ENCODE peak calls at places on chromosomes 16 and 17, in five cellular contexts. One of them, this sample, is unnamed.

GRCh38 chr17:351436-351713 is 1.2 kb downstream of the RPH3AL start:
- DNase-seq in lung: no peak
- DNase-seq in stomach: no peak
- DNase-seq in cardiac muscle cell: no peak
- DNase-seq in left lung: no peak
- DNase-seq in this sample: no peak

GRCh38 chr16:9206156-9206555 is 114.7 kb downstream of the HAPSTR1 start:
- DNase-seq in lung: no peak
- DNase-seq in stomach: no peak
- DNase-seq in cardiac muscle cell: no peak
- DNase-seq in left lung: no peak
- DNase-seq in this sample: no peak

GRCh38 chr17:64328036-64328874 is 62.4 kb downstream of the PECAM1 start:
- DNase-seq in lung: no peak
- DNase-seq in stomach: no peak
- DNase-seq in cardiac muscle cell: peak; percentile 43
- DNase-seq in left lung: no peak
- DNase-seq in this sample: no peak

GRCh38 chr16:27679899-27680298 is 130.0 kb downstream of the KATNIP start:
- DNase-seq in lung: no peak
- DNase-seq in stomach: no peak
- DNase-seq in cardiac muscle cell: no peak
- DNase-seq in left lung: no peak
- DNase-seq in this sample: no peak

GRCh38 chr17:66200685-66201092 is 8.8 kb upstream of the CEP112 start:
- DNase-seq in lung: peak; percentile 34
- DNase-seq in stomach: peak; percentile 59
- DNase-seq in cardiac muscle cell: peak; percentile 85
- DNase-seq in left lung: no peak
- DNase-seq in this sample: no peak

GRCh38 chr17:34146440-34147043 is 108.5 kb upstream of the CCL2 start:
- DNase-seq in lung: peak; percentile 48
- DNase-seq in stomach: peak; percentile 74
- DNase-seq in cardiac muscle cell: no peak
- DNase-seq in left lung: peak; percentile 80
- DNase-seq in this sample: no peak

GRCh38 chr16:79418588-79418987 is 181.9 kb downstream of the MAF start:
- DNase-seq in lung: no peak
- DNase-seq in stomach: no peak
- DNase-seq in cardiac muscle cell: no peak
- DNase-seq in left lung: no peak
- DNase-seq in this sample: no peak

GRCh38 chr17:70169707-70170597 is 620 bp downstream of the KCNJ2 start:
- DNase-seq in lung: no peak
- DNase-seq in stomach: no peak
- DNase-seq in cardiac muscle cell: peak; percentile 55
- DNase-seq in left lung: no peak
- DNase-seq in this sample: peak; percentile 64

GRCh38 chr16:82699711-82700495 is 73.1 kb downstream of the CDH13 start:
- DNase-seq in lung: no peak
- DNase-seq in stomach: no peak
- DNase-seq in cardiac muscle cell: peak; percentile 94
- DNase-seq in left lung: no peak
- DNase-seq in this sample: no peak

GRCh38 chr17:76537578-76538280 is at the start of gene CYGB:
- DNase-seq in lung: no peak
- DNase-seq in stomach: no peak
- DNase-seq in cardiac muscle cell: peak; percentile 77
- DNase-seq in left lung: peak; percentile 80
- DNase-seq in this sample: no peak

GRCh38 chr17:76539631-76540271 is at the start of gene PRCD:
- DNase-seq in lung: no peak
- DNase-seq in stomach: no peak
- DNase-seq in cardiac muscle cell: no peak
- DNase-seq in left lung: no peak
- DNase-seq in this sample: no peak

GRCh38 chr17:76540381-76541300 is 797 bp downstream of the PRCD start:
- DNase-seq in lung: peak; percentile 94
- DNase-seq in stomach: peak; percentile 92
- DNase-seq in cardiac muscle cell: peak; percentile 97
- DNase-seq in left lung: peak; percentile 93
- DNase-seq in this sample: peak; percentile 98

GRCh38 chr17:76538281-76538931 is 897 bp upstream of the CYGB start:
- DNase-seq in lung: no peak
- DNase-seq in stomach: no peak
- DNase-seq in cardiac muscle cell: no peak
- DNase-seq in left lung: peak; percentile 72
- DNase-seq in this sample: no peak

DNA sequence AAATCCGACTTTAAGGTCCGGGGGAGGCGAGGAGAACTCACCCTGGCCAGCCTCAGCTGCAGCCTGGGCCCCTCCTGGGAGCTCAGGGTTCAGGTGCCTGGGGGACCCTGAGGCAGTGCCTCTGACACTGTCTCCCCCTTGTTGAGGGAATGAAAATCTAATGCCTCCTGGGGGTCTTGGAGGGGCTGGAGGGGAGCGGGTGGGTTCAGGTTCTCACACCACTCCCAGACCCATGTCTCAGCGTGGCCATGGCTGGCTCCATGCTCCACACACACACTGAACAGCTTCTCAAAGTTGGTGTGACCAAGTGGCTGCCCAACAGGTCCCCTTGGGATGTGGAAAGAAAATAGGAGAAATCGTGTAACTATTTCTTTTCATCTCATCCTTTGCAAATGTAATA is 903 bp upstream of the PRCD start:
- DNase-seq in lung: no peak
- DNase-seq in stomach: no peak
- DNase-seq in cardiac muscle cell: no peak
- DNase-seq in left lung: no peak
- DNase-seq in this sample: no peak
- H3K4me3 ChIP-seq in lung: no peak overlapping the region
- H3K4me3 ChIP-seq in stomach: peak overlapping the region; percentile 40
- H3K4me3 ChIP-seq in cardiac muscle cell: no peak overlapping the region
- H3K4me3 ChIP-seq in left lung: no peak overlapping the region
- H3K4me3 ChIP-seq in this sample: no peak overlapping the region

DNA sequence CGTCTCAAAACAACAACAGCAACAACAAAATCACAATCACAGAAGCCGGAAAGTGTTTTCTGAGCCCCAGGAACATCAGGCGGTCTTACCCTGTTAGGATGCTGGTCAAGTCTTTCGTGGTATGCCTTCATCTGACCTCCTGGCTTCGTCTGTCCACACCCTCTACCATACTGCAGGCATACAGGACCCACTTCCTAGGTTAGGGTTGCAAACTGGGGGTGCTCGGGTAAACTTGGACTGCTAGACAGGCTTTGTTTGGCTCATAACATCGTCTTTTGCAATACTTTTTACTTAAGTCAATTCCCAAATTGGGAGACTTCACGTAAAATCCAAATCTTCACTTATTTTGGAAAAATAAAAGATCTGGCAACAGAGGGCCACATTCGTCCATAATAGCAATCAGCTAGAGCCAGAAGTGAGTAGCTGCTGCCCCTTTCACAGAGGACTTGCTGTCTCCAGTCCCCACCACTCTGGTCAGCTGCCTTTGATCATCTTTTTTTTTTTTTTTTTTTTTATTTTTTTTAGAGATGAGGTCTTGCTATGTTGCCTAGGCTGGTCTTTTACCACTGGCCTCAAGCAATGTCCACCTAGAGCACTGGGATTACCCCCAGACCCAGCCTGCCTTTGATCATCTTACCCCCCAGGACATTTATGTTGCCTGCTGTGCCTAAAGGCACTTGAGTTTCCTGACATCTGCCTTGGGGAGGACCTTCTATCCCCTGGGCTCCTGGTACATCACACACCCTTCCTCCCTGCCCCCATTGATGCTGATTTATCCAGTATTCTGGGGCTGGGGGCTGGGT is 30.1 kb downstream of the CHD9 start:
- DNase-seq in lung: no peak
- DNase-seq in stomach: no peak
- DNase-seq in cardiac muscle cell: peak; percentile 22
- DNase-seq in left lung: no peak
- DNase-seq in this sample: no peak
- H3K4me1 ChIP-seq in lung: peaks cover 11% of the 10 kb centered on the region
- H3K4me1 ChIP-seq in stomach: peaks cover 43% of the 10 kb centered on the region
- H3K4me1 ChIP-seq in cardiac muscle cell: peaks cover 4% of the 10 kb centered on the region
- H3K4me1 ChIP-seq in left lung: peaks cover 60% of the 10 kb centered on the region
- H3K4me1 ChIP-seq in this sample: peaks cover 81% of the 10 kb centered on the region

GRCh38 chr17:42984486-42984885 is 4.1 kb downstream of the RUNDC1 start:
- DNase-seq in lung: no peak
- DNase-seq in stomach: no peak
- DNase-seq in cardiac muscle cell: peak; percentile 55
- DNase-seq in left lung: no peak
- DNase-seq in this sample: no peak
- H3K27ac ChIP-seq in lung: no peak overlapping the region
- H3K27ac ChIP-seq in stomach: peak overlapping the region; percentile 82
- H3K27ac ChIP-seq in cardiac muscle cell: no peak overlapping the region
- H3K27ac ChIP-seq in left lung: peak overlapping the region; percentile 86
- H3K27ac ChIP-seq in this sample: no peak overlapping the region

DNA sequence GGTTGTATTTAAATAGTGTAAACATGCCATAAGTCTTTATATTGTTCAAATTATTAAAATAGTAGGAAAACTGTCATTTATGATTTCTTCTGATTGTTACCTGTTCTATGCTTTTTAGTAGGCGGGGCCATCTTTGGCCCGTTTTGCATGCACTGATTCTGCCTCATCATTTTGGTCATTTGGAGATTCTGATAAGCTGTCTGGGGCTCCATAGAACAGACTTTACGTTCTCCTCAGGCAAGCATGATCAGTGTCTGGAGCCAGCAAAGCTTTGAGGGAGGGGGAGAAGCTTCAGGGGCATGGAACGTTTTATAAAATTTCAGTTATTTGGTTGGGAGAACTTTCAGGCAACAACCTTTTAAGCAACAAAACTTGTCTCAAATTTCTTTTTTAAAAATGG is 8.8 kb downstream of the NDEL1 start:
- DNase-seq in lung: no peak
- DNase-seq in stomach: no peak
- DNase-seq in cardiac muscle cell: no peak
- DNase-seq in left lung: no peak
- DNase-seq in this sample: no peak
- H3K4me3 ChIP-seq in lung: no peak overlapping the region
- H3K4me3 ChIP-seq in stomach: no peak overlapping the region
- H3K4me3 ChIP-seq in cardiac muscle cell: no peak overlapping the region
- H3K4me3 ChIP-seq in left lung: no peak overlapping the region
- H3K4me3 ChIP-seq in this sample: no peak overlapping the region

DNA sequence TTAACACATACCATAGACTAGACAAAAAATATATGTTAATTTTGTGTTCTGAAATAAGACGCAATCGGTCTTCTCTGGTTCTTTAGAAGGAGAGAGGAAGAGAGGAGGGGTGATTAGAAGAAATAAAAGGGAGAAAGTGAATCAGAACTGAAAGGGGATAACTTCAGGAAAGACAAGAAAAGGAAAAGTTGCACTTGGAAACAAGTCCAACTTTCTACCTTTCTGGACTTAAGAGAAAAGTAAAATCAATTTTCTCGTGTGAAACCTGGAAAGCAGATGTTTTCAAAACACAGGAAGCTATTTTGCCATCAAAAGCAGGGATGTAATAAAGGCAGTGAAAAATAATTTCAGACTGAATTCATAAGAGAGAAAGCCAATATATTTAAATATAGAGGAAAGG is 11.9 kb upstream of the ZFHX3 start:
- DNase-seq in lung: no peak
- DNase-seq in stomach: no peak
- DNase-seq in cardiac muscle cell: no peak
- DNase-seq in left lung: no peak
- DNase-seq in this sample: no peak
- H3K4me1 ChIP-seq in lung: peaks cover 4% of the 10 kb centered on the region
- H3K4me1 ChIP-seq in stomach: peaks cover 44% of the 10 kb centered on the region
- H3K4me1 ChIP-seq in cardiac muscle cell: peaks cover 33% of the 10 kb centered on the region
- H3K4me1 ChIP-seq in left lung: peaks cover 47% of the 10 kb centered on the region
- H3K4me1 ChIP-seq in this sample: peaks cover 48% of the 10 kb centered on the region

DNA sequence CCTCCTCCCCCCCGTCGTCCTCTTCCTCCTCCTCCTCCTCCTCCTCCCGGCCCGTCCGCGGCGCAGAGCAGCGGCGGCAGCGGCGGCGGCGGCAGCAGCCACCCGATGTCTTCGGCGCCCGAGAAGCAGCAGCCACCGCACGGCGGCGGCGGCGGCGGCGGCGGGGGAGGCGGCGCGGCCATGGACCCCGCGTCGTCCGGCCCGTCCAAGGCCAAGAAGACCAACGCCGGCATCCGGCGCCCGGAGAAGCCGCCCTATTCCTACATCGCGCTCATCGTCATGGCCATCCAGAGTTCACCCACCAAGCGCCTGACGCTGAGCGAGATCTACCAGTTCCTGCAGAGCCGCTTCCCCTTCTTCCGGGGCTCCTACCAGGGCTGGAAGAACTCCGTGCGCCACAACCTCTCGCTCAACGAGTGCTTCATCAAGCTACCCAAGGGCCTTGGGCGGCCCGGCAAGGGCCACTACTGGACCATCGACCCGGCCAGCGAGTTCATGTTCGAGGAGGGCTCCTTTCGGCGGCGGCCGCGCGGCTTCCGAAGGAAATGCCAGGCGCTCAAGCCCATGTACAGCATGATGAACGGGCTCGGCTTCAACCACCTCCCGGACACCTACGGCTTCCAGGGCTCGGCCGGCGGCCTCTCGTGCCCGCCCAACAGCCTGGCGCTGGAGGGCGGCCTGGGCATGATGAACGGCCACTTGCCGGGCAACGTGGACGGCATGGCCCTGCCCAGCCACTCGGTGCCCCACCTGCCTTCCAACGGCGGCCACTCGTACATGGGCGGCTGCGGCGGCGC is at the start of gene FOXF1:
- DNase-seq in lung: no peak
- DNase-seq in stomach: no peak
- DNase-seq in cardiac muscle cell: peak; percentile 61
- DNase-seq in left lung: no peak
- DNase-seq in this sample: no peak
- H3K27ac ChIP-seq in lung: peak within 1 kb of the TSS; percentile 89
- H3K27ac ChIP-seq in stomach: peak within 1 kb of the TSS; percentile 98
- H3K27ac ChIP-seq in cardiac muscle cell: no peak within 1 kb of the TSS
- H3K27ac ChIP-seq in left lung: peak within 1 kb of the TSS; percentile 87
- H3K27ac ChIP-seq in this sample: peak within 1 kb of the TSS; percentile 100

GRCh38 chr17:77375526-77375916 is 234.8 kb downstream of the SEC14L1 start:
- DNase-seq in lung: no peak
- DNase-seq in stomach: no peak
- DNase-seq in cardiac muscle cell: no peak
- DNase-seq in left lung: no peak
- DNase-seq in this sample: peak; percentile 72
- H3K4me3 ChIP-seq in lung: no peak overlapping the region
- H3K4me3 ChIP-seq in stomach: peak overlapping the region; percentile 87
- H3K4me3 ChIP-seq in cardiac muscle cell: no peak overlapping the region
- H3K4me3 ChIP-seq in left lung: no peak overlapping the region
- H3K4me3 ChIP-seq in this sample: peak overlapping the region; percentile 95

GRCh38 chr17:48729335-48730239 is 1.0 kb upstream of the HOXB13 start:
- DNase-seq in lung: no peak
- DNase-seq in stomach: no peak
- DNase-seq in cardiac muscle cell: no peak
- DNase-seq in left lung: no peak
- DNase-seq in this sample: peak; percentile 56
- H3K4me1 ChIP-seq in lung: no peaks in the 10 kb centered on the region
- H3K4me1 ChIP-seq in stomach: peaks cover 19% of the 10 kb centered on the region
- H3K4me1 ChIP-seq in cardiac muscle cell: peaks cover 6% of the 10 kb centered on the region
- H3K4me1 ChIP-seq in left lung: peaks cover 10% of the 10 kb centered on the region
- H3K4me1 ChIP-seq in this sample: peaks cover 38% of the 10 kb centered on the region

This sample was measured in sigmoid colon.